ENCODE peak calls at places on chromosomes 1 and 21, in five cellular contexts. N is tibial artery; E is activated CD8-positive, alpha-beta T cell treated with anti-CD3 and anti-CD28 coated beads for 36 hours; J is left lung; Z is heart right ventricle. B is an unnamed sample.

GRCh38 chr1:220432408-220432807 is 95.5 kb upstream of the MARK1 start:
- DNase-seq in N (no peak), J (no peak), E (no peak), Z (no peak), B (peak)

GRCh38 chr1:3890389-3891328 is 9.4 kb downstream of the C1orf174 start:
- DNase-seq in Z (no peak), E (peak), N (no peak), J (no peak), B (no peak)

GRCh38 chr1:237864338-237865244 is 26.1 kb downstream of the ZP4 start:
- DNase-seq in J (peak), Z (peak), N (peak), E (peak), B (peak)

GRCh38 chr1:39892611-39893595 is 8.8 kb downstream of the MYCL start:
- DNase-seq in J (no peak), N (no peak), Z (no peak), E (no peak), B (peak)

GRCh38 chr1:198072177-198072576 is 84.6 kb upstream of the NEK7 start:
- DNase-seq in E (no peak), N (no peak), J (no peak), Z (no peak), B (peak)

GRCh38 chr1:27970401-27970800 is 10.6 kb downstream of the XKR8 start:
- DNase-seq in Z (peak), J (peak), N (no peak), E (no peak), B (no peak)

GRCh38 chr1:107264561-107264960 is 123.7 kb downstream of the NTNG1 start:
- DNase-seq in N (no peak), Z (no peak), E (no peak), J (no peak), B (no peak)

GRCh38 chr21:33157303-33157702 is 72.4 kb upstream of the IFNAR2 start:
- DNase-seq in N (no peak), J (no peak), E (no peak), Z (no peak), B (no peak)

GRCh38 chr1:109181085-109181806 is 32.5 kb upstream of the SARS1 start:
- DNase-seq in J (no peak), Z (no peak), N (no peak), E (no peak), B (no peak)

GRCh38 chr1:107804746-107805145 is 160.2 kb downstream of the VAV3 start:
- DNase-seq in N (no peak), Z (no peak), J (no peak), E (no peak), B (no peak)

GRCh38 chr1:161082996-161083742 is 6.2 kb downstream of the NECTIN4 start:
- DNase-seq in Z (no peak), E (no peak), N (peak), J (peak), B (peak)

GRCh38 chr1:162003825-162004205 is 19.9 kb downstream of the OLFML2B start:
- DNase-seq in E (no peak), Z (peak), N (peak), J (peak), B (peak)

GRCh38 chr1:84062496-84062895 is 63.6 kb upstream of the TTLL7 start:
- DNase-seq in E (no peak), N (no peak), Z (no peak), J (no peak), B (no peak)

GRCh38 chr1:209207701-209208286 is 375.7 kb upstream of the CAMK1G start:
- DNase-seq in E (peak), Z (peak), J (peak), N (no peak), B (peak)

GRCh38 chr21:17572431-17572830 is 40.3 kb downstream of the BTG3 start:
- DNase-seq in Z (no peak), J (no peak), E (no peak), N (no peak), B (no peak)

DNA sequence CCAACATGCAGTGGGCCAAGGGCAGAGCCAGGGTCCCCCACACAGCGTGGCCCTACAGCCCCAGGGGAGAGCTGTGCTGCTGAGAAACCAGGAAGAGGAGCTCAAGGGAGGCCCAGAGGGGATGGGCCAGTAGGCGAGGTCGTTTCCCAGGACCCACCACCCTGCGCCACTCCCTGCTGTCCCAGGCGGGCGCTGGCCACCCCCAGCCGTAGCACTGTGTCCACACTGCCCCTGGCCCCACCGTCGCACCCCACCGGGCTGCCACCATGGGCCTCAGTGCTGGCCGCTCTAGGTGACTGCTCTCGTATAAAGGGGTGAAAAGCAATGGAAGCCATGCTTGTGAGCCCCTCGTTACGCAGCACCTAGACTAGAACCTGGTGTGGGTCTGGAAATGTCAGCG is 22.4 kb downstream of the NADK start:
- DNase-seq in E (no peak), J (no peak), N (no peak), Z (no peak), B (no peak)
- TF ChIP-seq CTCF in E (no peak), J (no peak), N (no peak), Z (no peak), B (no peak)

GRCh38 chr1:178500091-178500770 is 3.5 kb upstream of the CLEC20A start:
- DNase-seq in J (no peak), N (peak), E (no peak), Z (no peak), B (no peak)

GRCh38 chr1:178501705-178502329 is 5.1 kb upstream of the CLEC20A start:
- DNase-seq in N (peak), E (peak), Z (peak), J (peak), B (peak)

GRCh38 chr1:178502330-178502714 is 5.6 kb upstream of the CLEC20A start:
- DNase-seq in J (no peak), Z (no peak), E (no peak), N (no peak), B (no peak)

GRCh38 chr1:178502856-178503255 is 6.1 kb upstream of the CLEC20A start:
- DNase-seq in N (peak), Z (no peak), E (no peak), J (no peak), B (no peak)

GRCh38 chr1:178500936-178501554 is 4.3 kb upstream of the CLEC20A start:
- DNase-seq in Z (no peak), J (no peak), N (peak), E (no peak), B (no peak)
- TF ChIP-seq CTCF in Z (no peak), J (no peak), N (no peak), E (no peak), B (no peak)

DNA sequence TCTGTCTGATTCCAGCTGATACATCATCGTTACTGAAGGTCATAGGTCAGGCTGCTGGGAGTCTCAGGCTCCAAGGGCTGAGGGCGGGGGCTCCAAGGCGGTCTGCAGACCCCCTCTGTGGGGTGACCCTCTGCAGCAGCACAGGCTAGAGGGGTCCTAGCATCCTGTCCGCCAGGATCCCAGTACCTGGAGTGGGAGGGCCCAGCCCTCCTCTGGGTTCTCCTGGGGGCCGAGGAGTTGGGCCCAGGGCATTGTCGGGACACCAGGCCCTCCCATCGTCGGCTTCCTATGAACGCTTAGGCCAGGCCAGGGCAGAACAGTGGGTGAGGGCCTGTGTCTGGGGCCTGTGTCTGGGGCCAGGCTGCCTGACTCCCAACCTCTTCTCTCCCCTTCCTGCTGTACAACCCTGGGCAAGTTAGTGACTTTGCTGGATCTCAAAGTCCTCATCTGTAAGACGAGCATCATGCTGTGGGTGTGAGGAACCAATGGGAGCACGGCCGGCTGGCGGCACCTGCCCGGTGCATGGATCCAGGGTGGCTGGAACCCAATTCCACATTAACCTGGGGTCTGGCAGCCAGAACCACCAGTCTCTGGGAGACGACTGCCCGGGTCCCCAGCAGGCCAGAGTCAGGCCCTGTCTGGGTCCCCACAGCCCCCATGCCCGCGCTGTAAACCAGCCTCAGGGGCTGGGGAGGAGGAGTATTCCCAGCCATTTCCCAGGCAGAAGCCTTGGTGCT is 56.2 kb upstream of the COL18A1 start:
- DNase-seq in Z (no peak), E (no peak), N (no peak), J (no peak), B (no peak)
- TF ChIP-seq CTCF in Z (no peak), E (no peak), N (no peak), J (no peak), B (no peak)

GRCh38 chr21:37076087-37076486 is 3.0 kb downstream of the TTC3 start:
- DNase-seq in N (no peak), Z (no peak), E (no peak), J (no peak), B (no peak)

GRCh38 chr21:37082856-37083611 is 10.0 kb downstream of the TTC3 start:
- DNase-seq in N (no peak), E (no peak), J (no peak), Z (no peak), B (no peak)

GRCh38 chr21:37077403-37077802 is 4.3 kb downstream of the TTC3 start:
- DNase-seq in E (no peak), J (no peak), N (no peak), Z (no peak), B (no peak)

GRCh38 chr21:37082375-37082774 is 9.3 kb downstream of the TTC3 start:
- DNase-seq in E (no peak), Z (no peak), N (no peak), J (no peak), B (no peak)

GRCh38 chr21:37079211-37079824 is 6.3 kb downstream of the TTC3 start:
- DNase-seq in Z (no peak), N (no peak), J (no peak), E (peak), B (peak)
- TF ChIP-seq CTCF in Z (no peak), N (no peak), J (no peak), E (peak), B (peak)

GRCh38 chr1:156104861-156105546 is 9.5 kb upstream of the LMNA start:
- DNase-seq in E (no peak), Z (no peak), N (no peak), J (no peak), B (no peak)
- TF ChIP-seq CTCF in E (no peak), Z (no peak), N (peak), J (no peak), B (no peak)

GRCh38 chr1:181482521-181483083 is 715 bp upstream of the CACNA1E start:
- DNase-seq in N (no peak), E (peak), J (peak), Z (no peak), B (peak)
- TF ChIP-seq CTCF in N (no peak), E (no peak), J (no peak), Z (no peak), B (no peak)

DNA sequence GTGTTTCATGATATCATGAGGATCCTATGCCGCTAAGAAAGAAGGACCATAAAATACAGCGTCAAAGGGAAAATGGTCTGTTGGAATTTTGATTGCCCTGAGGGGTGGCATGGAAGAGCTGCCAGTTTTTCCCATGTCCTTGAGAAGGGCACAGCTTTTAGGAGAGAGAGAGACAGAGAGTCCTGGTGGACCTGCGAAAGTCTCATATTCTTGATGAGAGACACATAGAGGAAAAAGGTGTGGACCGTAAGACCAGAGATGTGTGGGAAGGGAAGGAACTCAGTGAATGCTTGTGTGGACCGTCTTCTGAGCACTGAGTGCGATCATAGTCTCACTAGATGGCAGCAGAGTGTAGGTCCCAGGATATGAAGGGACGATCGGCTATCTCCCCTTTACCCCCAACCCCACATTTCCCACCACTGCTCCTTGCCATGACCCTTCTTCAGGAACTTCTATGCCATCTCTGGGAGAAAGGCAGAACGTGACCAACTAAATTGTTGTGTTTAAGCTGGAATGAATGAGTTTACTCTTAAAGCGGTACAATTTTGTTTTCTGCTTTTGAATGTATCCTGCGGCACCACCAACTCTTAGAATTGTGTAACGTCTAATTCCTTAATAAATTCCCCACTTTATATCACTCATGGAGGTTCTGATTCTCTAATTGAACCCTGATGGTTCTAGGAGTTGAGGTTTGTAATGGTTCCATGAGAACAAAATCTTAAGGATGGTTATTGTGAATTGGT is 117.7 kb downstream of the CTH start:
- DNase-seq in E (peak), Z (peak), J (no peak), N (no peak), B (peak)
- TF ChIP-seq CTCF in E (peak), Z (no peak), J (no peak), N (peak), B (peak)

GRCh38 chr1:147913362-147913761 is 10.8 kb downstream of the GJA8 start:
- DNase-seq in Z (no peak), E (no peak), N (no peak), J (no peak), B (no peak)

GRCh38 chr1:147907786-147908509 is 5.4 kb downstream of the GJA8 start:
- DNase-seq in E (no peak), N (no peak), Z (no peak), J (no peak), B (no peak)

GRCh38 chr1:147912553-147912952 is 10.0 kb downstream of the GJA8 start:
- DNase-seq in N (no peak), Z (no peak), J (no peak), E (no peak), B (no peak)
- TF ChIP-seq CTCF in N (no peak), Z (no peak), J (no peak), E (no peak), B (no peak)

GRCh38 chr1:32200226-32201010 is at the start of gene CCDC28B:
- DNase-seq in E (peak), N (peak), J (peak), Z (peak), B (peak)

GRCh38 chr1:32199043-32199716 is 1.2 kb upstream of the CCDC28B start:
- DNase-seq in J (no peak), Z (no peak), E (no peak), N (no peak), B (no peak)

GRCh38 chr1:32198237-32199042 is 2.0 kb upstream of the CCDC28B start:
- DNase-seq in E (no peak), Z (no peak), N (no peak), J (no peak), B (no peak)

GRCh38 chr1:32199717-32200072 is 700 bp upstream of the CCDC28B start:
- DNase-seq in J (no peak), N (peak), Z (peak), E (no peak), B (no peak)

DNA sequence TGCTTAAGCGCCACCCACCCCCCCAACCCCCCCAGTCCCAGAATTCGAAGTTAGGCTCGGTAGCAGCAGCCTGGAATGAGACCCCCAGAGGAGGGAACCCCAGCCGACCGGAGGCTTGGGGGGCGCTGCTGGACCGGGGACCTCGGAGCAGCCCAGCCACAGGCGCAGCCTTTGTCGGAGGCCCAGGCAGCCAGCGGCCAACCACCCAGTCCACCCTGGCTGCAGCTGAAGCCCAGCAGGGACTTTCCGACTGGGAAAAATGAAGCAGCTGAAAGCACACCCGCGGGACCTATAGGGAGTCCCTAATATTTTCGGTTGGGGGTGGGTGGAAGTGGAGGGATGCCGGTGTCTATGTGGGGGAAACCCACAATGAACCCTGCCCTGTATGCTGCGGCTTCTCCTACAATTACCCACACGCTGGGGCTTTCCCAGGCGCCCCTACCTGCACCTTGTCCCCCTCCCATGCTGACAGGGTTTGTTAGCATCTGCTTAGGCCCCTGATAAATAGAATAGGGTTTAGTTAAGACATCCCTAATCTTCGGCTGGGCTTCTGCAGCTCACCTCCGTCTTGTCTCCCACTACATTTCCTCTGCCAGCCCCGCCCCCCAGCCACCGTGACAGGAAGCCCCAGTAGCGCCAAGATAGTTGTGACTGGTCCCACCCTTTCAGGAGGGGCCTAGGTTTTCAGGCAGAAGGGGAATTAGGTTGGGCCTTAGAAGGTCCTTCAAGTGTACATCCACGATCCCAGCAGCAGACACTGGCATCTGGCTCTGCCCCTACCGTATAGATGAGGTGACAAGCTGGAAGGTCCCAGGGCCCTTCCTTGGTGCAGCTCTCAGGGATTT is 838 bp downstream of the CCDC28B start:
- DNase-seq in N (peak), E (peak), J (peak), Z (peak), B (no peak)
- TF ChIP-seq CTCF in N (no peak), E (no peak), J (no peak), Z (no peak), B (no peak)

GRCh38 chr1:37887986-37888700 is 28.8 kb upstream of the MTF1 start:
- DNase-seq in J (no peak), Z (no peak), N (no peak), E (no peak), B (no peak)

GRCh38 chr1:37892151-37893047 is 33.0 kb upstream of the MTF1 start:
- DNase-seq in E (no peak), Z (no peak), J (no peak), N (no peak), B (no peak)

DNA sequence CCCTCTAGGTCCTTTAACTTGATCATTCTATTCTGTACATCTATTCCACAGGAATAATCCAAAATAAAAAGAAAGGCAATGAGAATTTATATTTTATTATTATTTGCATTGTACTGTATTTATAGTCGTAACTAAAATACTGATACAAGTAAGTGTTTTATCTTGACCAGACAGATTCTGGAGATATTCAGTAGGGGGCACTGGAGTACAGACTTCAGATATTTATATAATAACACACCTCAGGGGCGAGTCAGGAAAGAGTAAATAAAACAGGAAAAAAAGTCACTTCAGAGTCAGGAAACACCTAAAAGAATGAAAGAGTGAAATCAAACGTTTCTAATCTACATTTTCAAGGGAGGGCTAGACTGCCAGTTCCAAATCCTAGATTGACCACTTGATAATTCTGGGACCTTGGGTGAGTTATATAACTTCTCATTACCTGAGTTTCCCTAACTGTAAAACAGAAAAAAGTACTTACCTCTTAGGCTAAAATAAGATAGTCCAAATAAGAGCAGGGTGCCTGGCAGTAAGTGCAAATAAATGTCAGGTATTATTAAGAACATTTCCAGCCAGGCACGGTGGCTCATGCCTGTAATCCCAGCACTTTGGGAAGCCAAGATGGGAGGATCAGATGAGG is 31.1 kb upstream of the MTF1 start:
- DNase-seq in J (no peak), Z (no peak), E (peak), N (no peak), B (peak)
- TF ChIP-seq CTCF in J (peak), Z (peak), E (peak), N (peak), B (peak)

B was measured in MCF 10A.